ENCODE peak calls at places on chromosomes 3 and 15, in seven cellular contexts. R is LoVo, B is T1000, D is NCI-H524, S is cardiac muscle cell, Z is activated T-cell treated with anti-CD3 and anti-CD28 coated beads for 24 hours, K is GM06990. N is an unnamed sample.

GRCh38 chr3:52444860-52445793 is at the start of gene SEMA3G:
- DNase-seq in R (peak), D (peak), S (peak), Z (peak), K (peak), B (peak), N (peak)

GRCh38 chr3:57078366-57079220 is 18.1 kb downstream of the SPATA12 start:
- DNase-seq in Z (no peak), S (peak), R (peak), K (peak), D (peak), B (peak), N (peak)

GRCh38 chr3:25404569-25404968 is 23.5 kb upstream of the RARB start:
- DNase-seq in R (no peak), B (no peak), S (no peak), D (no peak), Z (no peak), K (no peak), N (no peak)

GRCh38 chr3:52315977-52316764 is at the start of gene DNAH1:
- DNase-seq in B (no peak), S (no peak), R (no peak), K (no peak), Z (no peak), D (peak), N (no peak)

GRCh38 chr15:99954361-99955180 is 221.3 kb upstream of the LYSMD4 start:
- DNase-seq in D (no peak), Z (no peak), S (peak), R (no peak), K (no peak), B (peak), N (peak)

GRCh38 chr3:54631507-54632280 is 296.2 kb downstream of the LRTM1 start:
- DNase-seq in R (no peak), S (no peak), Z (no peak), K (no peak), D (no peak), B (no peak), N (no peak)

GRCh38 chr3:57952208-57952631 is 56.0 kb upstream of the FLNB start:
- DNase-seq in S (peak), Z (no peak), K (no peak), D (no peak), R (no peak), B (peak), N (peak)

GRCh38 chr15:70670680-70671079 is 92.7 kb downstream of the UACA start:
- DNase-seq in D (peak), B (no peak), S (peak), R (peak), Z (no peak), K (no peak), N (no peak)

GRCh38 chr15:57769266-57769665 is 62.8 kb downstream of the POLR2M start:
- DNase-seq in S (peak), D (no peak), B (peak), K (no peak), R (no peak), Z (no peak), N (peak)

GRCh38 chr15:84736375-84736774 is 12.0 kb upstream of the ZNF592 start:
- DNase-seq in Z (peak), K (peak), B (no peak), R (no peak), S (no peak), D (no peak), N (no peak)

GRCh38 chr3:189863031-189863430 is 231.8 kb downstream of the TP63 start:
- DNase-seq in D (no peak), S (peak), B (no peak), R (no peak), K (no peak), Z (no peak), N (no peak)

GRCh38 chr3:126474498-126475410 is 937 bp downstream of the ZXDC start:
- DNase-seq in Z (peak), R (peak), D (peak), B (peak), S (peak), K (peak), N (peak)

GRCh38 chr15:41661529-41662225 is 1.5 kb downstream of the MGA start:
- DNase-seq in B (peak), D (peak), R (peak), Z (peak), S (peak), K (peak), N (peak)

GRCh38 chr15:60423540-60423939 is 25.8 kb upstream of the ANXA2 start:
- DNase-seq in B (peak), S (peak), D (peak), K (no peak), Z (no peak), R (peak), N (peak)

GRCh38 chr3:126459111-126459762 is 16.5 kb downstream of the ZXDC start:
- DNase-seq in Z (no peak), B (no peak), K (no peak), S (no peak), D (no peak), R (no peak), N (no peak)

GRCh38 chr3:87261925-87262324 is 14.5 kb downstream of the POU1F1 start:
- DNase-seq in Z (no peak), K (no peak), S (no peak), B (no peak), R (no peak), D (no peak), N (no peak)

GRCh38 chr3:160796813-160797164 is 40.8 kb downstream of the PPM1L start:
- DNase-seq in K (no peak), Z (no peak), D (peak), S (no peak), B (no peak), R (peak), N (no peak)

GRCh38 chr3:134360046-134360445 is 14.2 kb downstream of the AMOTL2 start:
- DNase-seq in B (no peak), S (no peak), D (no peak), R (no peak), Z (no peak), K (no peak), N (no peak)

GRCh38 chr3:98890181-98890882 is 11.2 kb downstream of the DCBLD2 start:
- DNase-seq in K (no peak), D (no peak), R (no peak), B (no peak), S (no peak), Z (no peak), N (peak)

GRCh38 chr3:13563321-13563720 is 14.4 kb downstream of the FBLN2 start:
- DNase-seq in D (no peak), S (no peak), K (no peak), R (no peak), B (no peak), Z (no peak), N (no peak)

GRCh38 chr3:71646971-71647370 is 63.4 kb upstream of the FOXP1 start:
- DNase-seq in S (no peak), B (no peak), R (no peak), K (no peak), D (peak), Z (no peak), N (peak)

GRCh38 chr15:58682234-58682633 is 67.3 kb downstream of the ADAM10 start:
- DNase-seq in R (no peak), B (no peak), K (no peak), D (no peak), S (no peak), Z (no peak), N (no peak)

GRCh38 chr3:45204136-45204535 is 22.0 kb downstream of the TMEM158 start:
- DNase-seq in D (no peak), B (peak), S (peak), R (no peak), Z (no peak), K (no peak), N (peak)

GRCh38 chr3:40329081-40329480 is 19.6 kb downstream of the EIF1B start:
- DNase-seq in K (no peak), S (no peak), R (no peak), Z (no peak), D (no peak), B (no peak), N (no peak)

GRCh38 chr15:70505411-70505919 is 257.9 kb downstream of the UACA start:
- DNase-seq in B (peak), D (peak), S (peak), R (peak), Z (no peak), K (peak), N (peak)

GRCh38 chr3:72860053-72860452 is 11.8 kb upstream of the SHQ1 start:
- DNase-seq in S (no peak), D (no peak), K (no peak), R (no peak), Z (no peak), B (no peak), N (no peak)

GRCh38 chr3:43159496-43160255 is 53.8 kb upstream of the POMGNT2 start:
- DNase-seq in D (peak), B (no peak), R (no peak), Z (no peak), S (no peak), K (no peak), N (no peak)

GRCh38 chr3:9681723-9682081 is 21.9 kb upstream of the CPNE9 start:
- DNase-seq in Z (no peak), D (no peak), R (no peak), B (no peak), S (no peak), K (no peak), N (no peak)

GRCh38 chr3:126618021-126618420 is 36.9 kb downstream of the TXNRD3 start:
- DNase-seq in K (no peak), B (no peak), D (no peak), Z (no peak), R (no peak), S (peak), N (peak)

GRCh38 chr3:8204846-8205624 is 296.6 kb upstream of the LMCD1 start:
- DNase-seq in B (no peak), S (peak), D (peak), K (no peak), Z (no peak), R (no peak), N (peak)

GRCh38 chr3:160444411-160444810 is 5.2 kb downstream of the TRIM59 start:
- DNase-seq in Z (no peak), D (peak), B (no peak), R (no peak), S (no peak), K (no peak), N (no peak)

GRCh38 chr3:172290457-172290856 is 157.8 kb downstream of the GHSR start:
- DNase-seq in R (no peak), Z (no peak), S (no peak), D (no peak), B (no peak), K (no peak), N (no peak)

GRCh38 chr3:136882575-136882974 is 20.6 kb downstream of the NCK1 start:
- DNase-seq in K (no peak), S (no peak), Z (no peak), B (no peak), R (no peak), D (peak), N (no peak)

GRCh38 chr3:50825841-50826240 is 151.1 kb downstream of the DOCK3 start:
- DNase-seq in R (no peak), B (no peak), Z (no peak), S (no peak), K (no peak), D (no peak), N (peak)

GRCh38 chr3:48270306-48270705 is 29.4 kb downstream of the ZNF589 start:
- DNase-seq in K (no peak), D (no peak), Z (no peak), B (no peak), R (no peak), S (no peak), N (no peak)

GRCh38 chr3:48897401-48898376 is 993 bp downstream of the SLC25A20 start:
- DNase-seq in Z (no peak), R (no peak), K (no peak), B (no peak), D (no peak), S (peak), N (no peak)

GRCh38 chr3:142981108-142981507 is 17.6 kb upstream of the PAQR9 start:
- DNase-seq in D (peak), R (no peak), Z (no peak), S (no peak), B (no peak), K (no peak), N (no peak)

N was measured in fibroblast of lung.